ENCODE peak calls at places on chromosomes 12 and 14, in eight cellular contexts. M is esophagus squamous epithelium, X is transverse colon, Y is prostate gland, I is heart left ventricle, F is suprapubic skin, Q is HepG2, U is adrenal gland. S is an unnamed sample.

GRCh38 chr12:4830568-4830967 is 79.1 kb upstream of the KCNA1 start:
- DNase-seq in M (no peak), X (no peak), Y (no peak), I (no peak), F (no peak), Q (no peak), U (no peak), S (no peak)

GRCh38 chr12:78636253-78636855 is 228.2 kb upstream of the SYT1 start:
- DNase-seq in M (no peak), X (no peak), Y (no peak), I (no peak), F (no peak), Q (no peak), U (no peak), S (no peak)

GRCh38 chr12:107515446-107515958 is 170.1 kb upstream of the PWP1 start:
- DNase-seq in M (no peak), X (no peak), Y (no peak), I (peak; percentile 75), F (peak; percentile 84), Q (no peak), U (peak; percentile 25), S (no peak)

GRCh38 chr12:43776498-43776897 is 17.7 kb downstream of the IRAK4 start:
- DNase-seq in M (no peak), X (no peak), Y (peak; percentile 7), I (no peak), F (no peak), Q (peak; percentile 44), U (no peak), S (no peak)

GRCh38 chr14:106556665-106557289 is 1030.4 kb downstream of the TMEM121 start:
- DNase-seq in M (no peak), X (peak; percentile 73), Y (peak; percentile 35), I (peak; percentile 37), F (no peak), Q (peak; percentile 27), U (peak; percentile 47), S (peak; percentile 60)

GRCh38 chr12:53340398-53340797 is 4.2 kb upstream of the SP7 start:
- DNase-seq in M (no peak), X (no peak), Y (no peak), I (no peak), F (no peak), Q (no peak), U (no peak), S (no peak)

GRCh38 chr14:68664225-68664681 is 128.6 kb downstream of the ZFP36L1 start:
- DNase-seq in M (no peak), X (no peak), Y (no peak), I (no peak), F (no peak), Q (no peak), U (no peak), S (no peak)

GRCh38 chr12:115963030-115963480 is 314.4 kb downstream of the MED13L start:
- DNase-seq in M (no peak), X (no peak), Y (no peak), I (no peak), F (no peak), Q (no peak), U (no peak), S (no peak)

GRCh38 chr14:68936476-68936875 is 42.6 kb downstream of the ACTN1 start:
- DNase-seq in M (no peak), X (no peak), Y (no peak), I (no peak), F (no peak), Q (no peak), U (no peak), S (no peak)

GRCh38 chr12:42728770-42729531 is 139.4 kb upstream of the PRICKLE1 start:
- DNase-seq in M (no peak), X (no peak), Y (no peak), I (no peak), F (no peak), Q (no peak), U (no peak), S (no peak)

GRCh38 chr14:98130691-98131090 is 1141.3 kb downstream of the BCL11B start:
- DNase-seq in M (no peak), X (no peak), Y (no peak), I (no peak), F (no peak), Q (no peak), U (peak; percentile 65), S (no peak)

GRCh38 chr12:23564454-23564853 is 385.0 kb downstream of the SOX5 start:
- DNase-seq in M (no peak), X (no peak), Y (no peak), I (no peak), F (no peak), Q (no peak), U (no peak), S (no peak)

GRCh38 chr14:85315891-85316290 is 214.1 kb upstream of the FLRT2 start:
- DNase-seq in M (no peak), X (no peak), Y (no peak), I (no peak), F (no peak), Q (no peak), U (no peak), S (no peak)

GRCh38 chr14:24080888-24081738 is 9.8 kb downstream of the CPNE6 start:
- DNase-seq in M (peak; percentile 11), X (peak; percentile 85), Y (peak; percentile 54), I (peak; percentile 58), F (no peak), Q (peak; percentile 38), U (peak; percentile 44), S (peak; percentile 74)

GRCh38 chr14:99670361-99671229 is 13.5 kb upstream of the CYP46A1 start:
- DNase-seq in M (no peak), X (no peak), Y (no peak), I (no peak), F (no peak), Q (no peak), U (no peak), S (no peak)
- TF ChIP-seq CTCF in M (no peak), X (no peak), Y (no peak), I (no peak), F (no peak), Q (no peak), U (no peak), S (no peak)

GRCh38 chr14:104894331-104895206 is 29.5 kb downstream of the CEP170B start:
- DNase-seq in M (no peak), X (no peak), Y (no peak), I (no peak), F (no peak), Q (no peak), U (no peak), S (peak; percentile 24)

GRCh38 chr14:104897286-104898194 is 27.1 kb upstream of the PLD4 start:
- DNase-seq in M (no peak), X (no peak), Y (peak; percentile 4), I (no peak), F (peak; percentile 67), Q (no peak), U (no peak), S (no peak)

GRCh38 chr14:104895207-104895785 is 29.4 kb upstream of the PLD4 start:
- DNase-seq in M (no peak), X (no peak), Y (no peak), I (no peak), F (no peak), Q (no peak), U (no peak), S (peak; percentile 42)

GRCh38 chr14:104898195-104898558 is 26.5 kb upstream of the PLD4 start:
- DNase-seq in M (no peak), X (no peak), Y (no peak), I (no peak), F (no peak), Q (no peak), U (no peak), S (no peak)

GRCh38 chr14:104895786-104896642 is 28.7 kb upstream of the PLD4 start:
- DNase-seq in M (no peak), X (peak; percentile 11), Y (peak; percentile 28), I (no peak), F (peak; percentile 63), Q (no peak), U (peak; percentile 71), S (peak; percentile 70)
- TF ChIP-seq POLR2A in M (no peak), X (no peak), Y (no peak), I (no peak), F (no peak), Q (no peak), U (no peak), S (no peak)

GRCh38 chr12:6952860-6953416 is 1.8 kb downstream of the PTPN6 start:
- DNase-seq in M (no peak), X (no peak), Y (no peak), I (no peak), F (no peak), Q (no peak), U (no peak), S (no peak)

GRCh38 chr12:6952121-6952859 is 1.1 kb downstream of the PTPN6 start:
- DNase-seq in M (no peak), X (no peak), Y (no peak), I (peak; percentile 24), F (no peak), Q (no peak), U (peak; percentile 1), S (no peak)

GRCh38 chr12:6950401-6950801 is 755 bp upstream of the PTPN6 start:
- DNase-seq in M (no peak), X (no peak), Y (no peak), I (peak; percentile 9), F (no peak), Q (no peak), U (no peak), S (no peak)

GRCh38 chr12:6950944-6951540 is at the start of gene PTPN6:
- DNase-seq in M (no peak), X (peak; percentile 74), Y (no peak), I (peak; percentile 79), F (no peak), Q (no peak), U (peak; percentile 51), S (peak; percentile 58)

GRCh38 chr12:6951551-6952120 is 480 bp downstream of the PTPN6 start:
- DNase-seq in M (no peak), X (no peak), Y (no peak), I (no peak), F (no peak), Q (no peak), U (peak; percentile 1), S (no peak)
- H3K4me1 ChIP-seq in M (peaks cover 15% of the 10 kb centered on the region), X (peaks cover 5% of the 10 kb centered on the region), Y (peaks cover 5% of the 10 kb centered on the region), I (peaks cover 12% of the 10 kb centered on the region), F (peaks cover 15% of the 10 kb centered on the region), Q (peaks cover 16% of the 10 kb centered on the region), U (peaks cover 14% of the 10 kb centered on the region), S (no peaks in the 10 kb centered on the region)

GRCh38 chr14:70333703-70334102 is 25.8 kb downstream of the COX16 start:
- DNase-seq in M (no peak), X (no peak), Y (no peak), I (no peak), F (no peak), Q (no peak), U (no peak), S (no peak)

GRCh38 chr14:70332015-70332414 is 27.5 kb downstream of the COX16 start:
- DNase-seq in M (no peak), X (no peak), Y (no peak), I (no peak), F (no peak), Q (no peak), U (no peak), S (no peak)

GRCh38 chr14:70333289-70333688 is 26.2 kb downstream of the COX16 start:
- DNase-seq in M (no peak), X (no peak), Y (no peak), I (no peak), F (no peak), Q (no peak), U (no peak), S (no peak)

DNA sequence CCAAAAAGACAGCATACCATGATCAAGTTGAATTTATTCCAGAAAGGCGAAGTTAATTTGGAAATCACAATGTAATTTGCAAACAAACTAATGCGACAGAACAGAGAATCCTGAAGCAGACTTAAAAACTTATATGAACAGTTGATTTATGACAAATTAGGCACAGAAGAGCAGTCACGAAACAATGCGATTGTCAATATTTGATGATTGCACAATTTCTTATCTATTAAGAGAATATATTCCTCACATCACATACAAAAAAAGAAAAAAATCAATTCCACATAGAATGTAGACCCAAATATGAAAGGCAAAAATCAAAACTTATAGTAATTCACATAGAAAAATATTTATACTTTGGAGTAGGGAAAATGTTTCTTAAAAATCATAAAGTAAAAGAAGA is 28.9 kb downstream of the COX16 start:
- DNase-seq in M (no peak), X (no peak), Y (no peak), I (no peak), F (no peak), Q (no peak), U (no peak), S (no peak)
- TF ChIP-seq CTCF in M (no peak), X (no peak), Y (no peak), I (no peak), F (no peak), Q (no peak), U (no peak), S (no peak)